ENCODE peak calls at places on chromosomes 16 and 17, in six cellular contexts. M, A, P, X, G and O are unnamed samples.

GRCh38 chr17:47735536-47736011 is 2.5 kb downstream of the TBX21 start:
- DNase-seq in X (no peak), A (no peak), P (no peak), M (no peak), G (no peak), O (no peak)

GRCh38 chr16:24838554-24839266 is 7.1 kb upstream of the SLC5A11 start:
- DNase-seq in A (peak; percentile 68), G (peak; percentile 85), P (no peak), X (peak; percentile 55), M (peak; percentile 62), O (no peak)

GRCh38 chr16:24748242-24748641 is 18.8 kb downstream of the TNRC6A start:
- DNase-seq in A (peak; percentile 81), M (peak; percentile 88), X (no peak), G (peak; percentile 91), P (no peak), O (peak; percentile 71)

GRCh38 chr16:30521873-30522641 is 4.3 kb downstream of the ZNF768 start:
- DNase-seq in M (no peak), X (no peak), G (no peak), P (peak; percentile 41), A (no peak), O (no peak)

GRCh38 chr16:64738321-64738960 is 383.4 kb downstream of the CDH11 start:
- DNase-seq in A (no peak), G (peak; percentile 38), X (no peak), P (no peak), M (peak; percentile 46), O (peak; percentile 64)

GRCh38 chr16:88298882-88299745 is 83.6 kb upstream of the ZNF469 start:
- DNase-seq in M (peak; percentile 40), P (no peak), A (no peak), X (no peak), G (peak; percentile 28), O (no peak)

GRCh38 chr16:11196286-11196828 is 59.6 kb downstream of the SOCS1 start:
- DNase-seq in X (no peak), P (no peak), M (peak; percentile 17), A (no peak), G (peak; percentile 58), O (no peak)

GRCh38 chr16:5059386-5060072 is 6.2 kb downstream of the C16orf89 start:
- DNase-seq in M (no peak), P (no peak), X (no peak), G (no peak), A (no peak), O (no peak)

GRCh38 chr17:4850236-4850635 is 17.1 kb downstream of the MINK1 start:
- DNase-seq in G (no peak), A (no peak), X (no peak), P (peak; percentile 68), M (no peak), O (no peak)

GRCh38 chr17:40309031-40309937 is at the start of gene RARA:
- DNase-seq in G (peak; percentile 38), X (peak; percentile 70), M (no peak), A (no peak), P (peak; percentile 76), O (no peak)

GRCh38 chr17:18260332-18261145 is at the start of gene MIEF2:
- DNase-seq in P (peak; percentile 95), A (peak; percentile 97), M (peak; percentile 90), X (peak; percentile 97), G (peak; percentile 94), O (peak; percentile 45)

GRCh38 chr16:69106491-69107291 is 1.2 kb downstream of the HAS3 start:
- DNase-seq in M (no peak), P (peak; percentile 52), A (no peak), G (no peak), X (no peak), O (no peak)

GRCh38 chr16:27221576-27222498 is 18.5 kb downstream of the KDM8 start:
- DNase-seq in A (no peak), P (peak; percentile 27), X (no peak), M (peak; percentile 44), G (peak; percentile 80), O (no peak)

DNA sequence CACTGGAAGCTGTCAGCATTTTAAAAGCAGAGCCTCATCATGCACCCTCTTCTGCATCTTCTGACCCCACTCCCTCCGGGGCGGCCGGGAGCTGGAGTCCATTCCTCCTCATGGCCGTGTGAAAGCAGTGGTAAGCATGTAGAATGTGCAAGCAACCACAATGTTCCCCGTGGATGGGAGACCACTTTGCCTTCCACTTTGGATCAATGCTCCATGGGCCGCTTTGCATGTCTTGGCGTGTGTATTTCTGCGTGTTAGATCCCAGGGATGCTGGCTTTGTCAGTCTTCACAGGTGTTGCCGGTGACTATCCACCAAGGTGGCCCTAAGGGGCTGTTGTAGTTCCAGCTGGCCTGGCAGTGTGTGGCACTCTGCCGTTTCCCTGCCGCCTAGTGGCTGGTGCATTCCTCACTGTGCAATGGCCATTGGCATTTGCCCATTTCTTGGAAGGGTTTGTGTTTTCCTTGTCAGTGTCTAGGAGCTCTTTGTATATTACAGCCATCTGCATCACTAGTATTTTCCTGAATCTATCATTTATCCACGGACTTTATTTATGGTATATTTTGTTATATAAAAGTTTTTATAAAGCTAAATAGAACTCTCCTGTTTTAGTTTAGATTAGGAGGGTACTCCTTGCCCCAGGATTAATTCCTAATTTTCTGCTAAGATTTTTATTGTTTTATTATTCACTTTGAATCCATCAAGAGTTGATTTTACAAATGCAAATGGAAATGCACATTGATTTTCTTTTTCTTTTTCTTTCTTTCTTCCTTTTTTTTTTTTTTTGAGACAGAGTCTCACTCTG is 5.8 kb upstream of the ALDH3A1 start:
- DNase-seq in A (no peak), M (no peak), G (no peak), X (peak; percentile 74), P (peak; percentile 66), O (no peak)
- TF ChIP-seq CTCF in A (peak; percentile 17), M (peak; percentile 48), G (no peak), X (peak; percentile 70), P (no peak), O (no peak)

DNA sequence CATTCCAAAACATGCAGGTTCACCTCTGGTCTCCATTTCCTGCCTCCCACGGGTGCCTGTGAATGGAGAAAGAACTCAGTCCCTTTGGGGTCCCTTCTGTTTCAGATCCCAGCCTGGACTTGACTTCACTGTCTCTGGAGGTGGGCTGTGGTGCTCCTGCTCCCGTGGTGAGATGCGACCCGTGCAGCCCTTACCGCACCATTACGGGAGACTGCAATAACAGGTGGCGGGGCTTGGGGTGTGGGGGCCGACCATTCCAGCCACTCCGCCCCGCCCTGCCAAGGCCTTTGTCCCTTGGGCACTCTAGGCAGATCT is 10.5 kb downstream of the LPO start:
- DNase-seq in A (no peak), G (no peak), P (no peak), M (no peak), X (no peak), O (no peak)
- TF ChIP-seq CTCF in A (no peak), G (no peak), P (no peak), M (no peak), X (no peak), O (no peak)

DNA sequence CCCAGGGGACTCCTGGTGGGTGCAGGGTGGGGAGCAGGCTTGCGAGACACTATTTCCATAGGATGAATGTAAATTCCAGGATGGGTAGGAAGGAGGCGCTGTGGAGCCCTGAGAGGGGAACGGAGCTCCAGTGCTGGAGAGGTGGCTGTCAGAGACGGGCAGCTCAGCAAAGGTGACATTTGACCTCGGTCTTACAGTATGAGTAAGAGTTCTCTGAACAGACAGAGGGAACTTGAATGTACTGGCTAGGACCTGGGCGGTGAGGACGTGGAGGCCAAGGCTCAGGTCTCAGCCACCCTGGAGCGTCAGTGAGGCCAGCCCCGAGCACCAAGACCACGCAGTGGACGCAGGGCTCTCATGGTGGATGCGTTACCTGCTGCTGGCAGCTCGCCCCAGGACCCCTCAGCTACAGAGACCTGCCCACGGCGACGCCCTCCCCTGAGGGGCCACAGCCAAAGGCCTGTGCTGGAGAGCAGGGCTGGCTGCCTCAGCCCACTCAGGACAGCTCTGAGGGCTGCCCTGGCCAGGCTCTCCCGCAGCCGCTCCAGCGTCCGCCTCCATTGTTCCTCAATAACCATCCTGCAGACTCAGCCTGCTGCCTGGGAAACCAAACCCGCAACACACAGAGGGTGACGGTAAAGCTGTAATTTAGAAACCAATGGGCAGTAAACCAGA is 65.9 kb upstream of the TNRC6C start:
- DNase-seq in A (no peak), X (peak; percentile 38), G (no peak), P (no peak), M (no peak), O (no peak)
- TF ChIP-seq CTCF in A (no peak), X (peak; percentile 31), G (peak; percentile 10), P (no peak), M (peak; percentile 62), O (no peak)

GRCh38 chr16:85225721-85226120 is 113.4 kb upstream of the CIBAR2 start:
- DNase-seq in M (no peak), A (no peak), G (no peak), X (no peak), P (no peak), O (no peak)
- TF ChIP-seq CTCF in M (no peak), A (no peak), G (no peak), X (no peak), P (no peak), O (no peak)

DNA sequence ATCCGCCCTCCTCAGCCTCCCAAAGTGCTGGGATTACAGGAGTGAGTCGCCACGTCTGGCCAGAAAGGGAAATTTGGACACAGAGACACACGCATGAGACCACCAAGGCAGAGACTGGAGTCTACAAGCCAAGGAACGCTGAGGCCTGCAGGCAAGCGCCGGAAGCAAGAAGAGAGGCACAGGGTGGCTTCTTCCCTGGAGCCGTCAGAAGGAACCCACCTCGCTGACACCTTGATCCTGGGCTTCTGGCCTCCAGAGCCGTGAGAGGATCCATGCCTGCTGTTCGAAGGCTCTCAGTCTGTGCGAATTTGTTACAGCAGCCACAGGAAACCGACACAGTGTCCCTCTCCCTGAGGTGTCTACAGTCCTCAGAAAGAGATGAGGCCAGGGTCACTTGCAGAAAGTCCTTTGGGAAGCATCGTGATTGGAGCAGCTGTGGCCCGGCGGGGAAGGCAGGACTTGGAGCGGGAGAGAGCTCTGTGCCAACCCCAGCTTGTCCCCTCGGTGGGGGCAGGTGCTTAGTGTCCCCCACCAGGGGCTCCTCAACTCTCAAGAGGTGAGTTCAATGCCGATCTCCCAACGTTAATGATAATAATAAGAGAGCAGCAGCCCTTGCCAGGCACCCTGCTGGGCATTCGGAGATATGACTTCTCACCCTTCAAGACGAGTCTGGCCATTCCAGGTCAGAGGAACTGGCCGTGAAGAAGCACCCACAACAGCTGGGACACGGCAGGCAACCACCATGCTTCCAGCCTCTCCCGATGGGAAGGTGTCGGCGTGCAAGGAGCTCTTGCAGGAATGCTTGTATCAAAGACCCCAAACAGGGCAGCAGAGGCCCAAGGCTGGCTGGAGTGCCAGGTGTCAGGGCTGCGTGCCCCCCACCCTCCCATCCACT is 68.4 kb upstream of the TNRC6C start:
- DNase-seq in A (no peak), X (no peak), M (no peak), G (no peak), P (no peak), O (no peak)
- TF ChIP-seq CTCF in A (no peak), X (no peak), M (peak; percentile 27), G (no peak), P (no peak), O (no peak)

DNA sequence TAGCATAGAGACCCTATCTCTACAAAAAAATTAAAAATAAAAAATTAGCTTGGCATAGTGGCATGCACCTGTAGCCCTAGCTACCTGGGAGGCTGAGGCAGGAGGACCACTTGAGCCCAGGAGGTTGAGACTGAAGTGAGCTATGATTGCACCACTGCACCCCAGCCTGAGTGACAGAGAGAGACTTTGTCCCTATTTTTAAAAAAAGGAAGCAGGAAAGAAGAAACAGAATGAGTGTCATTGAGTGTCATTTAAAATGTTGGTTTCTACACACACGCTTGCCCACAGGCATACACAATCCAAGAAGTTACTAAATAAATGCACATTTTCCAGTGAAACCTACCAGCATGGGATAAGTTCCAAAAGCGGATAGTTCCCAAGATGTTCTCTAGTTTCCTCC is 17.5 kb downstream of the MRPS23 start:
- DNase-seq in X (no peak), A (no peak), M (no peak), P (no peak), G (no peak), O (no peak)
- TF ChIP-seq CTCF in X (no peak), A (no peak), M (no peak), P (no peak), G (no peak), O (no peak)

GRCh38 chr17:50262001-50262794 is 12.1 kb upstream of the TMEM92 start:
- DNase-seq in M (no peak), G (no peak), A (peak; percentile 49), X (peak; percentile 12), P (no peak), O (no peak)
- TF ChIP-seq CTCF in M (no peak), G (no peak), A (no peak), X (no peak), P (no peak), O (no peak)